ENCODE peak calls at places on chromosomes 12 and 14, in nine cellular contexts. One of them, this sample, is unnamed.

GRCh38 chr14:92241966-92242365 is 81.0 kb upstream of the SLC24A4 start:
- DNase-seq in AG10803: no peak
- DNase-seq in cardiac fibroblast: no peak
- DNase-seq in psoas muscle: no peak
- DNase-seq in A549: no peak
- DNase-seq in AG09319: no peak
- DNase-seq in GM13976: no peak
- DNase-seq in fibroblast of pulmonary artery: no peak
- DNase-seq in Panc1: no peak
- DNase-seq in this sample: no peak

GRCh38 chr12:94284859-94285258 is 136.5 kb downstream of the PLXNC1 start:
- DNase-seq in AG10803: no peak
- DNase-seq in cardiac fibroblast: no peak
- DNase-seq in psoas muscle: no peak
- DNase-seq in A549: no peak
- DNase-seq in AG09319: no peak
- DNase-seq in GM13976: no peak
- DNase-seq in fibroblast of pulmonary artery: no peak
- DNase-seq in Panc1: no peak
- DNase-seq in this sample: no peak

GRCh38 chr12:122116707-122117535 is 38.4 kb downstream of the MLXIP start:
- DNase-seq in AG10803: no peak
- DNase-seq in cardiac fibroblast: no peak
- DNase-seq in psoas muscle: no peak
- DNase-seq in A549: peak
- DNase-seq in AG09319: no peak
- DNase-seq in GM13976: no peak
- DNase-seq in fibroblast of pulmonary artery: no peak
- DNase-seq in Panc1: no peak
- DNase-seq in this sample: no peak

GRCh38 chr14:20630340-20631022 is 11.0 kb downstream of the OR6S1 start:
- DNase-seq in AG10803: peak
- DNase-seq in cardiac fibroblast: peak
- DNase-seq in psoas muscle: no peak
- DNase-seq in A549: peak
- DNase-seq in AG09319: no peak
- DNase-seq in GM13976: no peak
- DNase-seq in fibroblast of pulmonary artery: peak
- DNase-seq in Panc1: peak
- DNase-seq in this sample: peak

GRCh38 chr12:47758834-47759690 is at the start of gene RAPGEF3:
- DNase-seq in AG10803: peak
- DNase-seq in cardiac fibroblast: peak
- DNase-seq in psoas muscle: peak
- DNase-seq in A549: peak
- DNase-seq in AG09319: no peak
- DNase-seq in GM13976: peak
- DNase-seq in fibroblast of pulmonary artery: peak
- DNase-seq in Panc1: no peak
- DNase-seq in this sample: peak

GRCh38 chr14:86673523-86673969 is 1143.6 kb downstream of the FLRT2 start:
- DNase-seq in AG10803: no peak
- DNase-seq in cardiac fibroblast: no peak
- DNase-seq in psoas muscle: no peak
- DNase-seq in A549: no peak
- DNase-seq in AG09319: no peak
- DNase-seq in GM13976: no peak
- DNase-seq in fibroblast of pulmonary artery: no peak
- DNase-seq in Panc1: no peak
- DNase-seq in this sample: no peak

GRCh38 chr12:111672822-111673381 is 12.9 kb downstream of the BRAP start:
- DNase-seq in AG10803: no peak
- DNase-seq in cardiac fibroblast: no peak
- DNase-seq in psoas muscle: no peak
- DNase-seq in A549: no peak
- DNase-seq in AG09319: no peak
- DNase-seq in GM13976: no peak
- DNase-seq in fibroblast of pulmonary artery: no peak
- DNase-seq in Panc1: no peak
- DNase-seq in this sample: no peak

GRCh38 chr14:68683326-68683725 is 109.5 kb downstream of the ZFP36L1 start:
- DNase-seq in AG10803: peak
- DNase-seq in cardiac fibroblast: peak
- DNase-seq in psoas muscle: no peak
- DNase-seq in A549: no peak
- DNase-seq in AG09319: no peak
- DNase-seq in GM13976: no peak
- DNase-seq in fibroblast of pulmonary artery: no peak
- DNase-seq in Panc1: no peak
- DNase-seq in this sample: no peak

GRCh38 chr12:104632724-104633181 is 176.0 kb downstream of the CHST11 start:
- DNase-seq in AG10803: peak
- DNase-seq in cardiac fibroblast: peak
- DNase-seq in psoas muscle: no peak
- DNase-seq in A549: no peak
- DNase-seq in AG09319: no peak
- DNase-seq in GM13976: no peak
- DNase-seq in fibroblast of pulmonary artery: peak
- DNase-seq in Panc1: no peak
- DNase-seq in this sample: no peak

GRCh38 chr12:2384533-2385328 is 331.9 kb downstream of the CACNA1C start:
- DNase-seq in AG10803: peak
- DNase-seq in cardiac fibroblast: peak
- DNase-seq in psoas muscle: no peak
- DNase-seq in A549: no peak
- DNase-seq in AG09319: peak
- DNase-seq in GM13976: no peak
- DNase-seq in fibroblast of pulmonary artery: peak
- DNase-seq in Panc1: no peak
- DNase-seq in this sample: no peak

GRCh38 chr12:47576256-47576655 is 129.6 kb downstream of the RPAP3 start:
- DNase-seq in AG10803: no peak
- DNase-seq in cardiac fibroblast: no peak
- DNase-seq in psoas muscle: no peak
- DNase-seq in A549: no peak
- DNase-seq in AG09319: no peak
- DNase-seq in GM13976: no peak
- DNase-seq in fibroblast of pulmonary artery: no peak
- DNase-seq in Panc1: no peak
- DNase-seq in this sample: no peak

GRCh38 chr14:74441113-74441512 is 15.1 kb upstream of the SYNDIG1L start:
- DNase-seq in AG10803: no peak
- DNase-seq in cardiac fibroblast: no peak
- DNase-seq in psoas muscle: no peak
- DNase-seq in A549: no peak
- DNase-seq in AG09319: no peak
- DNase-seq in GM13976: no peak
- DNase-seq in fibroblast of pulmonary artery: no peak
- DNase-seq in Panc1: no peak
- DNase-seq in this sample: no peak

GRCh38 chr14:96243785-96244184 is 12.2 kb upstream of the BDKRB1 start:
- DNase-seq in AG10803: no peak
- DNase-seq in cardiac fibroblast: no peak
- DNase-seq in psoas muscle: no peak
- DNase-seq in A549: no peak
- DNase-seq in AG09319: no peak
- DNase-seq in GM13976: no peak
- DNase-seq in fibroblast of pulmonary artery: no peak
- DNase-seq in Panc1: no peak
- DNase-seq in this sample: no peak

GRCh38 chr12:65811968-65812700 is 12.1 kb upstream of the HMGA2 start:
- DNase-seq in AG10803: no peak
- DNase-seq in cardiac fibroblast: peak
- DNase-seq in psoas muscle: no peak
- DNase-seq in A549: no peak
- DNase-seq in AG09319: no peak
- DNase-seq in GM13976: peak
- DNase-seq in fibroblast of pulmonary artery: no peak
- DNase-seq in Panc1: no peak
- DNase-seq in this sample: peak

GRCh38 chr12:6141048-6141447 is 16.6 kb upstream of the VWF start:
- DNase-seq in AG10803: no peak
- DNase-seq in cardiac fibroblast: peak
- DNase-seq in psoas muscle: no peak
- DNase-seq in A549: no peak
- DNase-seq in AG09319: no peak
- DNase-seq in GM13976: peak
- DNase-seq in fibroblast of pulmonary artery: peak
- DNase-seq in Panc1: no peak
- DNase-seq in this sample: peak

GRCh38 chr14:95597784-95598204 is 62.9 kb downstream of the GLRX5 start:
- DNase-seq in AG10803: peak
- DNase-seq in cardiac fibroblast: peak
- DNase-seq in psoas muscle: no peak
- DNase-seq in A549: no peak
- DNase-seq in AG09319: no peak
- DNase-seq in GM13976: no peak
- DNase-seq in fibroblast of pulmonary artery: peak
- DNase-seq in Panc1: no peak
- DNase-seq in this sample: no peak

GRCh38 chr12:21502164-21502496 is 541 bp downstream of the GOLT1B start:
- DNase-seq in AG10803: peak
- DNase-seq in cardiac fibroblast: peak
- DNase-seq in psoas muscle: no peak
- DNase-seq in A549: peak
- DNase-seq in AG09319: no peak
- DNase-seq in GM13976: peak
- DNase-seq in fibroblast of pulmonary artery: peak
- DNase-seq in Panc1: no peak
- DNase-seq in this sample: peak

GRCh38 chr12:89369166-89369565 is 16.9 kb upstream of the DUSP6 start:
- DNase-seq in AG10803: no peak
- DNase-seq in cardiac fibroblast: no peak
- DNase-seq in psoas muscle: no peak
- DNase-seq in A549: no peak
- DNase-seq in AG09319: no peak
- DNase-seq in GM13976: no peak
- DNase-seq in fibroblast of pulmonary artery: no peak
- DNase-seq in Panc1: no peak
- DNase-seq in this sample: peak

GRCh38 chr12:96383991-96384390 is 16.2 kb downstream of the CDK17 start:
- DNase-seq in AG10803: peak
- DNase-seq in cardiac fibroblast: peak
- DNase-seq in psoas muscle: no peak
- DNase-seq in A549: no peak
- DNase-seq in AG09319: no peak
- DNase-seq in GM13976: no peak
- DNase-seq in fibroblast of pulmonary artery: peak
- DNase-seq in Panc1: no peak
- DNase-seq in this sample: peak

GRCh38 chr12:106736051-106736957 is 38.2 kb upstream of the RIC8B start:
- DNase-seq in AG10803: no peak
- DNase-seq in cardiac fibroblast: peak
- DNase-seq in psoas muscle: no peak
- DNase-seq in A549: peak
- DNase-seq in AG09319: no peak
- DNase-seq in GM13976: no peak
- DNase-seq in fibroblast of pulmonary artery: no peak
- DNase-seq in Panc1: no peak
- DNase-seq in this sample: no peak

GRCh38 chr14:77109656-77110055 is 11.6 kb downstream of the CIPC start:
- DNase-seq in AG10803: no peak
- DNase-seq in cardiac fibroblast: no peak
- DNase-seq in psoas muscle: no peak
- DNase-seq in A549: no peak
- DNase-seq in AG09319: no peak
- DNase-seq in GM13976: no peak
- DNase-seq in fibroblast of pulmonary artery: no peak
- DNase-seq in Panc1: no peak
- DNase-seq in this sample: no peak

GRCh38 chr12:48106574-48107251 is 834 bp upstream of the SENP1 start:
- DNase-seq in AG10803: no peak
- DNase-seq in cardiac fibroblast: no peak
- DNase-seq in psoas muscle: no peak
- DNase-seq in A549: no peak
- DNase-seq in AG09319: no peak
- DNase-seq in GM13976: no peak
- DNase-seq in fibroblast of pulmonary artery: no peak
- DNase-seq in Panc1: no peak
- DNase-seq in this sample: no peak

GRCh38 chr14:54662491-54663116 is 95.7 kb downstream of the SAMD4A start:
- DNase-seq in AG10803: no peak
- DNase-seq in cardiac fibroblast: no peak
- DNase-seq in psoas muscle: no peak
- DNase-seq in A549: no peak
- DNase-seq in AG09319: no peak
- DNase-seq in GM13976: no peak
- DNase-seq in fibroblast of pulmonary artery: no peak
- DNase-seq in Panc1: no peak
- DNase-seq in this sample: peak

GRCh38 chr12:24012528-24012927 is 63.1 kb upstream of the SOX5 start:
- DNase-seq in AG10803: no peak
- DNase-seq in cardiac fibroblast: peak
- DNase-seq in psoas muscle: no peak
- DNase-seq in A549: no peak
- DNase-seq in AG09319: no peak
- DNase-seq in GM13976: no peak
- DNase-seq in fibroblast of pulmonary artery: peak
- DNase-seq in Panc1: no peak
- DNase-seq in this sample: peak
- TF ChIP-seq CTCF in AG10803: no peak
- TF ChIP-seq CTCF in cardiac fibroblast: peak
- TF ChIP-seq CTCF in psoas muscle: no peak
- TF ChIP-seq CTCF in A549: no peak
- TF ChIP-seq CTCF in AG09319: peak
- TF ChIP-seq CTCF in GM13976: no peak
- TF ChIP-seq CTCF in fibroblast of pulmonary artery: peak
- TF ChIP-seq CTCF in Panc1: no peak
- TF ChIP-seq CTCF in this sample: no peak

GRCh38 chr12:26863515-26863914 is 30.5 kb upstream of the ITPR2 start:
- DNase-seq in AG10803: no peak
- DNase-seq in cardiac fibroblast: peak
- DNase-seq in psoas muscle: no peak
- DNase-seq in A549: peak
- DNase-seq in AG09319: no peak
- DNase-seq in GM13976: no peak
- DNase-seq in fibroblast of pulmonary artery: no peak
- DNase-seq in Panc1: no peak
- DNase-seq in this sample: peak
- TF ChIP-seq CTCF in AG10803: peak
- TF ChIP-seq CTCF in cardiac fibroblast: peak
- TF ChIP-seq CTCF in psoas muscle: no peak
- TF ChIP-seq CTCF in A549: no peak
- TF ChIP-seq CTCF in AG09319: peak
- TF ChIP-seq CTCF in GM13976: peak
- TF ChIP-seq CTCF in fibroblast of pulmonary artery: peak
- TF ChIP-seq CTCF in Panc1: peak
- TF ChIP-seq CTCF in this sample: peak

GRCh38 chr14:51129130-51129529 is 34.2 kb upstream of the TRIM9 start:
- DNase-seq in AG10803: no peak
- DNase-seq in cardiac fibroblast: no peak
- DNase-seq in psoas muscle: no peak
- DNase-seq in A549: peak
- DNase-seq in AG09319: no peak
- DNase-seq in GM13976: no peak
- DNase-seq in fibroblast of pulmonary artery: no peak
- DNase-seq in Panc1: no peak
- DNase-seq in this sample: no peak
- TF ChIP-seq CTCF in AG10803: no peak
- TF ChIP-seq CTCF in cardiac fibroblast: no peak
- TF ChIP-seq CTCF in psoas muscle: no peak
- TF ChIP-seq CTCF in A549: no peak
- TF ChIP-seq CTCF in AG09319: no peak
- TF ChIP-seq CTCF in GM13976: no peak
- TF ChIP-seq CTCF in fibroblast of pulmonary artery: peak
- TF ChIP-seq CTCF in Panc1: no peak
- TF ChIP-seq CTCF in this sample: no peak

GRCh38 chr12:78120866-78121590 is 290.3 kb downstream of the NAV3 start:
- DNase-seq in AG10803: peak
- DNase-seq in cardiac fibroblast: peak
- DNase-seq in psoas muscle: no peak
- DNase-seq in A549: peak
- DNase-seq in AG09319: peak
- DNase-seq in GM13976: peak
- DNase-seq in fibroblast of pulmonary artery: peak
- DNase-seq in Panc1: no peak
- DNase-seq in this sample: peak
- TF ChIP-seq CTCF in AG10803: peak
- TF ChIP-seq CTCF in cardiac fibroblast: peak
- TF ChIP-seq CTCF in psoas muscle: no peak
- TF ChIP-seq CTCF in A549: peak
- TF ChIP-seq CTCF in AG09319: peak
- TF ChIP-seq CTCF in GM13976: no peak
- TF ChIP-seq CTCF in fibroblast of pulmonary artery: peak
- TF ChIP-seq CTCF in Panc1: peak
- TF ChIP-seq CTCF in this sample: no peak

This sample was measured in endothelial cell of umbilical vein.